ENCODE peak calls at places on chromosomes 5 and 9, in eight cellular contexts. K is stomach; G is BE2C; W is right lobe of liver; F is CD8-positive, alpha-beta T cell; N is MM.1S; J is upper lobe of right lung; O is PC-3. Q is an unnamed sample. For H3K4me1, H3K27me3 and H3K36me3, the result is how much of the 10 kb centered on the place peaks cover.

GRCh38 chr9:30243467-30243866 is 2141.0 kb upstream of the ACO1 start:
- DNase-seq in W (no peak), O (no peak), G (no peak), N (no peak), F (no peak), J (no peak), K (no peak), Q (no peak)

GRCh38 chr5:14676320-14676719 is 11.8 kb downstream of the OTULIN start:
- DNase-seq in G (no peak), W (no peak), N (no peak), K (peak), J (no peak), F (no peak), O (peak), Q (no peak)

GRCh38 chr9:88932766-88933165 is 58.5 kb upstream of the S1PR3 start:
- DNase-seq in F (no peak), J (no peak), W (no peak), O (no peak), K (no peak), N (peak), G (peak), Q (no peak)

GRCh38 chr9:111481885-111482636 is 2.1 kb downstream of the ECPAS start:
- DNase-seq in J (no peak), O (peak), W (no peak), F (no peak), K (no peak), N (no peak), G (no peak), Q (no peak)

GRCh38 chr5:128777052-128777451 is 188.2 kb upstream of the SLC27A6 start:
- DNase-seq in F (no peak), W (no peak), N (peak), J (no peak), K (no peak), O (no peak), G (no peak), Q (no peak)

GRCh38 chr5:123474238-123474637 is 37.7 kb upstream of the CSNK1G3 start:
- DNase-seq in K (no peak), G (no peak), F (no peak), N (no peak), J (no peak), O (no peak), W (no peak), Q (no peak)

GRCh38 chr5:175317872-175318271 is 126.1 kb downstream of the DRD1 start:
- DNase-seq in O (no peak), G (no peak), W (no peak), J (no peak), N (no peak), F (no peak), K (no peak), Q (no peak)

GRCh38 chr5:107444327-107444726 is 226.4 kb downstream of the EFNA5 start:
- DNase-seq in G (no peak), O (no peak), N (no peak), W (no peak), F (no peak), K (no peak), J (no peak), Q (no peak)

GRCh38 chr5:39584921-39585320 is 160.1 kb upstream of the DAB2 start:
- DNase-seq in O (no peak), J (no peak), K (no peak), F (no peak), N (no peak), G (no peak), W (no peak), Q (no peak)

GRCh38 chr5:131394128-131394527 is 130.3 kb downstream of the CDC42SE2 start:
- DNase-seq in O (no peak), K (peak), N (no peak), F (no peak), J (no peak), W (no peak), G (no peak), Q (peak)

GRCh38 chr5:140986117-140986521 is 19.8 kb downstream of the PCDHAC2 start:
- DNase-seq in J (no peak), W (no peak), G (no peak), K (no peak), N (no peak), F (no peak), O (no peak), Q (no peak)

GRCh38 chr5:153672347-153673090 is 182.0 kb downstream of the GRIA1 start:
- DNase-seq in W (no peak), N (no peak), K (no peak), O (no peak), J (no peak), F (no peak), G (no peak), Q (no peak)

GRCh38 chr5:54294097-54294667 is 16.2 kb downstream of the ARL15 start:
- DNase-seq in N (no peak), J (no peak), O (no peak), F (no peak), G (no peak), W (no peak), K (no peak), Q (no peak)

GRCh38 chr9:97527626-97528528 is 26.4 kb downstream of the TMOD1 start:
- DNase-seq in O (no peak), K (no peak), F (no peak), G (no peak), W (no peak), N (no peak), J (peak), Q (no peak)

GRCh38 chr5:2916076-2916682 is 164.7 kb upstream of the IRX2 start:
- DNase-seq in O (no peak), N (no peak), G (no peak), W (no peak), J (no peak), K (no peak), F (no peak), Q (no peak)

GRCh38 chr5:37272564-37272963 is 23.4 kb upstream of the CPLANE1 start:
- DNase-seq in O (peak), F (no peak), J (peak), K (peak), N (no peak), W (no peak), G (no peak), Q (no peak)

GRCh38 chr5:107893642-107894041 is 222.9 kb upstream of the EFNA5 start:
- DNase-seq in K (no peak), W (no peak), G (no peak), O (no peak), F (no peak), N (no peak), J (no peak), Q (no peak)

GRCh38 chr5:168314735-168315411 is 23.4 kb downstream of the WWC1 start:
- DNase-seq in N (no peak), G (no peak), K (peak), J (peak), F (no peak), O (peak), W (peak), Q (no peak)

GRCh38 chr5:120615967-120616645 is 152.0 kb downstream of the PRR16 start:
- DNase-seq in N (no peak), J (no peak), G (no peak), F (no peak), O (peak), K (no peak), W (no peak), Q (no peak)

GRCh38 chr9:84955971-84956370 is 286.4 kb downstream of the NTRK2 start:
- DNase-seq in O (no peak), N (no peak), W (no peak), G (no peak), K (no peak), J (no peak), F (no peak), Q (no peak)

GRCh38 chr5:116573279-116573616 is 1.4 kb downstream of the SEMA6A start:
- DNase-seq in K (peak), W (peak), F (no peak), N (no peak), G (peak), J (peak), O (no peak), Q (no peak)

GRCh38 chr5:141343242-141343952 is at the start of gene PCDHGA3:
- DNase-seq in F (no peak), J (no peak), N (peak), G (peak), O (no peak), W (no peak), K (no peak), Q (no peak)

GRCh38 chr9:4674783-4675182 is 4.6 kb upstream of the CDC37L1 start:
- DNase-seq in N (no peak), O (peak), K (no peak), G (no peak), W (no peak), J (no peak), F (no peak), Q (no peak)

GRCh38 chr5:180601591-180602480 is 10.5 kb upstream of the SCGB3A1 start:
- DNase-seq in W (peak), K (no peak), G (peak), O (no peak), J (peak), F (no peak), N (no peak), Q (no peak)

GRCh38 chr9:92970467-92970923 is 23.2 kb downstream of the FGD3 start:
- DNase-seq in J (peak), F (peak), K (peak), G (no peak), N (no peak), W (no peak), O (peak), Q (no peak)

GRCh38 chr5:88833371-88834107 is 49.4 kb downstream of the MEF2C start:
- DNase-seq in J (no peak), K (no peak), W (no peak), G (no peak), F (no peak), O (no peak), N (peak), Q (peak)

GRCh38 chr5:6465831-6466790 is 17.5 kb downstream of the UBE2QL1 start:
- DNase-seq in G (no peak), W (no peak), F (no peak), O (no peak), N (no peak), J (no peak), K (no peak), Q (no peak)

GRCh38 chr9:19618816-19619215 is 170.0 kb downstream of the SLC24A2 start:
- DNase-seq in G (no peak), J (no peak), K (no peak), O (no peak), W (no peak), N (no peak), F (no peak), Q (no peak)

GRCh38 chr5:1460054-1460682 is 14.9 kb upstream of the SLC6A3 start:
- DNase-seq in N (no peak), J (no peak), F (no peak), K (no peak), G (no peak), O (no peak), W (peak), Q (no peak)

GRCh38 chr9:106423575-106423974 is 439.4 kb upstream of the ZNF462 start:
- DNase-seq in O (no peak), G (no peak), W (no peak), J (no peak), F (no peak), K (no peak), N (no peak), Q (no peak)

GRCh38 chr9:100098241-100098886 is 436 bp downstream of the ERP44 start:
- DNase-seq in N (no peak), G (peak), F (peak), J (peak), O (peak), W (peak), K (peak), Q (peak)

GRCh38 chr5:128765448-128766061 is 199.7 kb upstream of the SLC27A6 start:
- DNase-seq in F (no peak), K (no peak), W (no peak), O (no peak), N (no peak), J (no peak), G (no peak), Q (no peak)

GRCh38 chr5:180084638-180085561 is 13.3 kb upstream of the RNF130 start:
- DNase-seq in J (no peak), G (no peak), N (peak), K (peak), O (peak), W (no peak), F (no peak), Q (no peak)

GRCh38 chr9:5869315-5870019 is 21.2 kb upstream of the MLANA start:
- DNase-seq in G (peak), F (no peak), W (no peak), N (no peak), K (no peak), O (peak), J (no peak), Q (no peak)

GRCh38 chr5:128538249-128539037 is 398 bp upstream of the FBN2 start:
- DNase-seq in W (peak), K (no peak), N (peak), O (peak), J (peak), G (peak), F (no peak), Q (no peak)

GRCh38 chr5:178869577-178869976 is 9.8 kb downstream of the ZNF354B start:
- DNase-seq in G (no peak), K (no peak), F (no peak), J (no peak), O (no peak), W (no peak), N (no peak), Q (no peak)

GRCh38 chr5:135394095-135394494 is 4.9 kb downstream of the MACROH2A1 start:
- DNase-seq in J (no peak), G (no peak), W (no peak), N (no peak), K (no peak), F (no peak), O (no peak), Q (no peak)

GRCh38 chr5:135393229-135393628 is 5.8 kb downstream of the MACROH2A1 start:
- DNase-seq in K (no peak), N (no peak), O (no peak), W (no peak), G (no peak), J (no peak), F (no peak), Q (no peak)

GRCh38 chr5:135392256-135392655 is 6.8 kb downstream of the MACROH2A1 start:
- DNase-seq in F (no peak), W (no peak), K (no peak), N (no peak), J (no peak), O (no peak), G (no peak), Q (no peak)

GRCh38 chr5:135395451-135395850 is 3.6 kb downstream of the MACROH2A1 start:
- DNase-seq in N (no peak), O (no peak), K (no peak), J (no peak), G (no peak), W (no peak), F (no peak), Q (no peak)

DNA sequence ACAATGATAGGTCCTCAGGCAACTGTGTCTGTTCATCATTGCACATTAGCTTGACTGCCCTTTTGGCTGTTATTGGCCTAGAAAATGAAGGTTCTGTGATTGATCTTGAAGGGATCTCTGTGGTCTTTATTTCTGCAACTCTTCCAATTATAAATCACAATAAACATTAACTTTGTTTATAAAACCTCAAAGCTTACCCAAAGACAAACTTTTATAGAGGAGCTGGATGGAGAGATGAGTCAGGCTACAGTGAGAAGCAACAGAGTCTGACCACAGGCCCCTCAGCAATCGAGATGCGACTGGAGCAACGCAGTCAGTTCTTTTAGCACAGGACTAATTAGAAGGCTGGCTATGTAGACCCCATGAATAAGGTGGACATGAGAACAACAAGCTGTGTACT is 5.3 kb downstream of the MACROH2A1 start:
- DNase-seq in W (no peak), O (no peak), G (no peak), F (no peak), N (no peak), J (no peak), K (no peak), Q (no peak)
- H3K4me1 ChIP-seq in W (under half), O (under half), G (under half), F (under half), N (half or more), J (half or more), K (half or more), Q (under half)

GRCh38 chr5:172544371-172545120 is 90.2 kb upstream of the SH3PXD2B start:
- DNase-seq in O (no peak), W (no peak), K (no peak), J (peak), N (no peak), G (no peak), F (no peak), Q (no peak)
- H3K27me3 ChIP-seq in O (half or more), W (under half), K (under half), J (under half), N (under half), G (under half), F (under half), Q (under half)

DNA sequence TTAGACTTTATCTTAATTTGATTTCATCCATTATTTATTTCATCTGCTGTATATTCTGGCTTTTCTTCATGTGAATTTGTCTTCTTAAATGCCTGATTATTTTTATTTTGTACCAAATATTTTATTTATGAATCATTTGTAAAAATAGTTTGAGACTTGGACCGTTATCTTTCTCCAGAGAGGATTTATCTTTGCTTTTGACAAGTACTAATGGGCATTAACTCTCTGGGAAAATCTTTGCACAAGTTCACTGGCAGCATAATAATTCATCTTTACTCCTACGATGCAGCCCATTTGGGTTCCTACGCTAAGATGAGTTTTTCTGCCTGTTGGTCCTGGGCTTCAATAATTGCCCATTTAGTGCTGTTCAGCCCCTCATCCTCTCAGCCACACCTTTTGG is 131.0 kb upstream of the RORB start:
- DNase-seq in N (no peak), O (no peak), K (no peak), G (no peak), W (no peak), J (no peak), F (no peak), Q (no peak)
- H3K36me3 ChIP-seq in N (under half), O (under half), K (under half), G (under half), W (under half), J (under half), F (under half), Q (under half)

GRCh38 chr9:135096408-135096885 is 9.0 kb downstream of the OLFM1 start:
- DNase-seq in G (peak), N (no peak), J (no peak), W (no peak), F (no peak), O (no peak), K (no peak), Q (no peak)

GRCh38 chr9:135093111-135093510 is 5.6 kb downstream of the OLFM1 start:
- DNase-seq in O (no peak), G (no peak), K (no peak), N (no peak), W (no peak), J (no peak), F (no peak), Q (no peak)

GRCh38 chr9:135098400-135099105 is 11.1 kb downstream of the OLFM1 start:
- DNase-seq in W (no peak), F (no peak), K (no peak), G (no peak), J (no peak), O (peak), N (peak), Q (no peak)

GRCh38 chr9:135093911-135094584 is 6.6 kb downstream of the OLFM1 start:
- DNase-seq in G (no peak), K (no peak), O (no peak), W (no peak), F (no peak), J (no peak), N (no peak), Q (no peak)

DNA sequence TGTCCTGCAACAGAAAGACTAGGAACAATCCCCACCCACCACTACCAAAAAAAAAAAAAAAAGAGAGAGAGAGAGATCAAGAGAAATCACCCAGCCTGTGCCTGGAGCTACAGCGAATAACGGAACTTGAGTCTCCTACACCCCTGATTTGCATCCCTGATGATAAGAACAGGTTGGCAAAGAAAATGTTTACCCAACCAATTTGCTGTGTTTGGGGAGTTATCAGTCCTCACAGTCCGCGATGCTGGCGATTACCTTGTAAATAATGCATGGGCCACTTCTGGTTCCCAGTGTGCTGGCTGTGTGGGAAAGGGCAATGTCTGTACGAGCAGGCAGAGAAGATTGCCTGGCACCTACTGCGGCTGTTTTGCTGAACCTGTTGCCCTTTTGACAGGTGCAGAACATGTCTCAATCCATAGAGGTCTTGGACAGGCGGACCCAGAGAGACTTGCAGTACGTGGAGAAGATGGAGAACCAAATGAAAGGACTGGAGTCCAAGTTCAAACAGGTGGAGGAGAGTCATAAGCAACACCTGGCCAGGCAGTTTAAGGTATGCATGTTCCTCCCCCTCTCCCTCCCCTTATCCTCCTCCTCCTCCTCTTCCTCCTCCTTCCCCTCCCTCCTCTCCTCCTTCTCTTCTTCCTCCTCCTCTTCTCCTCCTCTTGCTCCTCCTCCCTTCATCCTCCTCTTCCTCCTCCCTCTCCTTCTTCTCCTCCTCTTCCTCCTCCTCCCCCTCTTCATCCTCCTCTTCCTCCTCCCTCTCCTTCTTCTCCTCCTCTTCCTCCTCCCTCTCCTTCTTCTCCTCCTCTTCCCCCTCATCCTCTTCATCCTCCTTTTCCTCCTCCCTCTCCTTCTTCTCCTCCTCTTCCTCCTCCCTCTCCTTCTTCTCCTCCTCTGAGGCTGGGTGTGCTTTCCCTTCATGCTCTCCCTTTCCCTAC is 8.3 kb downstream of the OLFM1 start:
- DNase-seq in G (no peak), K (no peak), N (no peak), J (no peak), W (no peak), F (no peak), O (no peak), Q (no peak)
- H3K4me1 ChIP-seq in G (under half), K (under half), N (under half), J (under half), W (under half), F (under half), O (under half), Q (under half)

Q was measured in CD4-positive, CD25-positive, alpha-beta regulatory T cell.